ENCODE peak calls at places on chromosome 16, in seven cellular contexts. N is psoas muscle, P is upper lobe of right lung, F is cardiac fibroblast, H is fibroblast of lung, I is gastrocnemius medialis, W is fibroblast of pulmonary artery. T is an unnamed sample.
A peak's percentile ranks its signal among the peaks of the same experiment; 100 is the strongest.

GRCh38 chr16:9099131-9099625 is 7.7 kb downstream of the HAPSTR1 start:
- DNase-seq in F (no peak), W (no peak), P (peak; percentile 70), H (peak; percentile 59), I (peak; percentile 52), N (no peak), T (no peak)

GRCh38 chr16:24088011-24088410 is 168.1 kb upstream of the CACNG3 start:
- DNase-seq in I (no peak), N (no peak), F (no peak), P (no peak), H (no peak), W (no peak), T (no peak)

GRCh38 chr16:75733305-75734141 is 7.2 kb upstream of the CPHXL start:
- DNase-seq in P (no peak), H (peak; percentile 98), I (no peak), F (peak; percentile 71), N (no peak), W (peak; percentile 37), T (peak; percentile 54)

GRCh38 chr16:19432429-19432828 is 14.7 kb downstream of the TMC5 start:
- DNase-seq in P (no peak), N (no peak), F (no peak), H (no peak), I (no peak), W (peak; percentile 1), T (no peak)

GRCh38 chr16:8863594-8864424 is 5.0 kb downstream of the CARHSP1 start:
- DNase-seq in W (no peak), H (peak; percentile 38), F (no peak), N (peak; percentile 56), I (no peak), P (no peak), T (no peak)

GRCh38 chr16:245105-245504 is 10.5 kb downstream of the FAM234A start:
- DNase-seq in H (no peak), N (no peak), I (no peak), W (no peak), P (no peak), F (no peak), T (no peak)

GRCh38 chr16:87575027-87575804 is 27.1 kb upstream of the JPH3 start:
- DNase-seq in H (no peak), N (no peak), I (no peak), F (peak; percentile 46), W (no peak), P (no peak), T (no peak)

GRCh38 chr16:23962001-23962400 is 126.2 kb downstream of the PRKCB start:
- DNase-seq in F (no peak), I (no peak), P (no peak), W (no peak), N (no peak), H (no peak), T (no peak)

GRCh38 chr16:920722-921121 is 50.1 kb downstream of the LMF1 start:
- DNase-seq in F (peak; percentile 23), H (no peak), W (peak; percentile 17), N (peak; percentile 74), P (no peak), I (peak; percentile 71), T (peak; percentile 7)

GRCh38 chr16:7405166-7405565 is 72.5 kb downstream of the RBFOX1 start:
- DNase-seq in F (no peak), W (no peak), P (peak; percentile 85), I (peak; percentile 86), N (peak; percentile 38), H (no peak), T (no peak)

GRCh38 chr16:82995286-82995926 is 368.6 kb downstream of the CDH13 start:
- DNase-seq in P (no peak), F (no peak), I (no peak), H (no peak), W (no peak), N (no peak), T (no peak)

GRCh38 chr16:1499756-1500464 is 6.8 kb downstream of the TELO2 start:
- DNase-seq in P (no peak), H (no peak), I (no peak), N (no peak), F (no peak), W (no peak), T (no peak)

GRCh38 chr16:2003231-2003826 is 6.3 kb downstream of the ZNF598 start:
- DNase-seq in P (no peak), N (no peak), W (no peak), I (no peak), F (no peak), H (no peak), T (no peak)

GRCh38 chr16:66988197-66988788 is at the start of gene CES4A:
- DNase-seq in W (peak; percentile 50), H (peak; percentile 42), N (peak; percentile 36), F (peak; percentile 46), I (peak; percentile 81), P (no peak), T (no peak)

GRCh38 chr16:61887903-61888302 is 148.3 kb downstream of the CDH8 start:
- DNase-seq in P (no peak), H (peak; percentile 74), I (no peak), W (peak; percentile 61), N (no peak), F (peak; percentile 11), T (peak; percentile 63)

GRCh38 chr16:11370084-11370931 is 25.0 kb downstream of the RMI2 start:
- DNase-seq in H (no peak), N (no peak), F (no peak), W (peak; percentile 45), P (peak; percentile 68), I (no peak), T (no peak)

GRCh38 chr16:2737238-2737605 is 15.2 kb upstream of the SRRM2 start:
- DNase-seq in I (no peak), P (no peak), W (no peak), N (no peak), H (no peak), F (no peak), T (no peak)

GRCh38 chr16:20611350-20611902 is 35.3 kb upstream of the ACSM2B start:
- DNase-seq in F (no peak), H (no peak), P (peak; percentile 78), I (peak; percentile 75), W (no peak), N (peak; percentile 39), T (no peak)

GRCh38 chr16:58393138-58393504 is 850 bp downstream of the GINS3 start:
- DNase-seq in N (no peak), W (no peak), F (peak; percentile 15), I (no peak), H (peak; percentile 4), P (no peak), T (no peak)

GRCh38 chr16:26598061-26598460 is 468.7 kb upstream of the C16orf82 start:
- DNase-seq in P (no peak), I (no peak), H (no peak), W (no peak), F (no peak), N (no peak), T (no peak)

GRCh38 chr16:86261379-86261778 is 248.9 kb upstream of the FOXF1 start:
- DNase-seq in H (peak; percentile 11), F (peak; percentile 7), N (no peak), I (no peak), W (peak; percentile 23), P (no peak), T (no peak)

GRCh38 chr16:71723537-71724319 is 773 bp downstream of the PHLPP2 start:
- DNase-seq in I (peak; percentile 74), F (peak; percentile 65), N (peak; percentile 75), H (peak; percentile 54), W (peak; percentile 56), P (peak; percentile 89), T (no peak)

GRCh38 chr16:73053379-73054130 is 5.6 kb upstream of the ZFHX3 start:
- DNase-seq in N (no peak), F (peak; percentile 82), H (peak; percentile 65), W (peak; percentile 79), I (no peak), P (no peak), T (no peak)

GRCh38 chr16:28951410-28951943 is 740 bp downstream of the NFATC2IP start:
- DNase-seq in N (no peak), W (no peak), F (no peak), H (no peak), P (no peak), I (no peak), T (no peak)

GRCh38 chr16:57873218-57873617 is 70.9 kb upstream of the KIFC3 start:
- DNase-seq in I (no peak), W (no peak), P (no peak), N (no peak), H (no peak), F (no peak), T (no peak)

GRCh38 chr16:68445458-68445857 is 2.9 kb downstream of the SMPD3 start:
- DNase-seq in I (no peak), F (peak; percentile 11), H (no peak), W (peak; percentile 10), P (no peak), N (no peak), T (no peak)

GRCh38 chr16:1876468-1876867 is 4.5 kb upstream of the MEIOB start:
- DNase-seq in P (no peak), N (no peak), H (no peak), W (no peak), F (no peak), I (no peak), T (no peak)

DNA sequence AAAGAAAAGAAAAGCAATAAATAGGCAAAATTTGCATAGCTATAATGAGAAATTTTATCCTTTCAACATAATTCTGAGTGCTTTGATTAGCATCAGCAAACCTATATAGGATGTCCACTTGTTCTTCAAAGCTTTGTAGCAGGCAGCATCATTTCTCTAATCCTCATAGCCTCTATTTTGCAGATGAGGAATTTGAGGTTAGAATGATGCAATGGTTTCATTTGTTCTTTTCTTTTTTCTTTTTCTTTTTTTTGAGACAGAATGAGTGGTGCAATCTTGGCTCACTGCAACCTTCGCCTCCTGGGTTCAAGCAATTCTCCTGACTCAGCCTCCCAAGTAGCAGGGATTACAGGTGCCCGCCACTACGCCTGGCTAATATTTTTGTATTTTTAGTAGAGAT is 594.4 kb downstream of the TOX3 start:
- DNase-seq in P (no peak), F (no peak), W (no peak), H (no peak), N (no peak), I (no peak), T (no peak)
- H3K4me3 ChIP-seq in P (no peak overlapping the region), F (no peak overlapping the region), W (no peak overlapping the region), H (no peak overlapping the region), N (no peak overlapping the region), I (no peak overlapping the region), T (no peak overlapping the region)

GRCh38 chr16:88844412-88845118 is 12.2 kb downstream of the GALNS start:
- DNase-seq in N (no peak), W (no peak), F (no peak), P (no peak), H (no peak), I (no peak), T (no peak)
- TF ChIP-seq CTCF in N (no peak), W (no peak), F (no peak), P (no peak), H (no peak), I (no peak), T (no peak)

DNA sequence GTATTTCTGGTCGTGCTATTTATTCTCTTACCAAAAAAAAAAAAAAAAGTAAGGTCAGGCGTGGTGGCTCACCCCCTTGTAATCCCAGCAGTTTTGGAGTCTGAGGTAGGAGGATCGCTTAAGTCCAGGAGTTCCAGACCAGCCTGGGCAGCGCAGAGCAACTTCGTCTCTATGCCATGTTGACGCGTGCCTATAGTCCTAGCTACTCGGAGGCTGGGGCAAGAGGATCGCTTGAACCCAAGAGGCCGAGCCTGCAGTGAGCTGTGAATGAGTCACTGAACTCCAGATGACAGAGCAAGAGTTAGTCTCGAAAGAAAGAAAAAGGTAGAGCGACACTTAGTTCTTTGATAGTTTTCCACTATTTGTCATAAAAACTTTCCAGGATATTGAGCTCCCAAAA is 1.4 kb upstream of the TENT4B start:
- DNase-seq in I (no peak), H (no peak), W (no peak), N (no peak), P (no peak), F (no peak), T (no peak)
- H3K4me3 ChIP-seq in I (no peak overlapping the region), H (no peak overlapping the region), W (no peak overlapping the region), N (peak overlapping the region; percentile 92), P (peak overlapping the region; percentile 72), F (no peak overlapping the region), T (no peak overlapping the region)

GRCh38 chr16:35602116-35602515 is 2142.7 kb downstream of the TP53TG3F start:
- DNase-seq in N (no peak), H (no peak), I (no peak), P (no peak), W (no peak), F (no peak), T (no peak)
- TF ChIP-seq CTCF in N (no peak), H (no peak), I (no peak), P (no peak), W (no peak), F (no peak), T (no peak)